ENCODE peak calls at places on chromosome 13, in four cellular contexts. One of them, this sample, is unnamed.
A peak's percentile ranks its signal among the peaks of the same experiment; 100 is the strongest.

GRCh38 chr13:101382086-101382485 is 34.2 kb downstream of the NALCN start:
- DNase-seq in kidney: no peak
- DNase-seq in sigmoid colon: no peak
- DNase-seq in psoas muscle: no peak
- DNase-seq in this sample: no peak

GRCh38 chr13:37621811-37622361 is 23.3 kb upstream of the POSTN start:
- DNase-seq in kidney: no peak
- DNase-seq in sigmoid colon: no peak
- DNase-seq in psoas muscle: no peak
- DNase-seq in this sample: no peak

GRCh38 chr13:99196466-99197256 is 4.0 kb upstream of the UBAC2 start:
- DNase-seq in kidney: no peak
- DNase-seq in sigmoid colon: no peak
- DNase-seq in psoas muscle: no peak
- DNase-seq in this sample: no peak

GRCh38 chr13:40777166-40777956 is 6.4 kb upstream of the MRPS31 start:
- DNase-seq in kidney: no peak
- DNase-seq in sigmoid colon: no peak
- DNase-seq in psoas muscle: no peak
- DNase-seq in this sample: no peak

GRCh38 chr13:49457221-49457620 is 13.1 kb downstream of the SETDB2 start:
- DNase-seq in kidney: peak; percentile 58
- DNase-seq in sigmoid colon: no peak
- DNase-seq in psoas muscle: no peak
- DNase-seq in this sample: no peak

GRCh38 chr13:113952983-113953520 is 20.8 kb downstream of the C13orf46 start:
- DNase-seq in kidney: peak; percentile 69
- DNase-seq in sigmoid colon: no peak
- DNase-seq in psoas muscle: no peak
- DNase-seq in this sample: peak; percentile 42

GRCh38 chr13:50375792-50376191 is 360.5 kb downstream of the KCNRG start:
- DNase-seq in kidney: no peak
- DNase-seq in sigmoid colon: no peak
- DNase-seq in psoas muscle: no peak
- DNase-seq in this sample: no peak

GRCh38 chr13:106619688-106620555 is 52.0 kb upstream of the ARGLU1 start:
- DNase-seq in kidney: no peak
- DNase-seq in sigmoid colon: no peak
- DNase-seq in psoas muscle: no peak
- DNase-seq in this sample: no peak

GRCh38 chr13:105327727-105328126 is 1207.7 kb downstream of the EFNB2 start:
- DNase-seq in kidney: no peak
- DNase-seq in sigmoid colon: no peak
- DNase-seq in psoas muscle: no peak
- DNase-seq in this sample: no peak

GRCh38 chr13:53242015-53242414 is 213.4 kb downstream of the OLFM4 start:
- DNase-seq in kidney: no peak
- DNase-seq in sigmoid colon: no peak
- DNase-seq in psoas muscle: no peak
- DNase-seq in this sample: no peak

GRCh38 chr13:34351134-34351533 is 533.2 kb downstream of the RFC3 start:
- DNase-seq in kidney: no peak
- DNase-seq in sigmoid colon: no peak
- DNase-seq in psoas muscle: no peak
- DNase-seq in this sample: no peak

GRCh38 chr13:59834801-59835200 is 328.9 kb downstream of the DIAPH3 start:
- DNase-seq in kidney: no peak
- DNase-seq in sigmoid colon: no peak
- DNase-seq in psoas muscle: no peak
- DNase-seq in this sample: no peak

GRCh38 chr13:19860884-19861655 is 2.4 kb downstream of the ZMYM5 start:
- DNase-seq in kidney: no peak
- DNase-seq in sigmoid colon: no peak
- DNase-seq in psoas muscle: no peak
- DNase-seq in this sample: no peak

GRCh38 chr13:90014038-90014437 is 1333.4 kb upstream of the MIR17HG start:
- DNase-seq in kidney: no peak
- DNase-seq in sigmoid colon: no peak
- DNase-seq in psoas muscle: no peak
- DNase-seq in this sample: no peak

GRCh38 chr13:42420304-42420703 is 148.4 kb downstream of the AKAP11 start:
- DNase-seq in kidney: no peak
- DNase-seq in sigmoid colon: no peak
- DNase-seq in psoas muscle: no peak
- DNase-seq in this sample: no peak

GRCh38 chr13:46181799-46182490 is at the start of gene LCP1:
- DNase-seq in kidney: no peak
- DNase-seq in sigmoid colon: no peak
- DNase-seq in psoas muscle: no peak
- DNase-seq in this sample: no peak

GRCh38 chr13:95117092-95117491 is 184.2 kb downstream of the ABCC4 start:
- DNase-seq in kidney: no peak
- DNase-seq in sigmoid colon: no peak
- DNase-seq in psoas muscle: no peak
- DNase-seq in this sample: no peak

GRCh38 chr13:20411638-20412342 is 113.9 kb downstream of the CRYL1 start:
- DNase-seq in kidney: no peak
- DNase-seq in sigmoid colon: no peak
- DNase-seq in psoas muscle: no peak
- DNase-seq in this sample: no peak

GRCh38 chr13:111961236-111961635 is 105.7 kb upstream of the SOX1 start:
- DNase-seq in kidney: no peak
- DNase-seq in sigmoid colon: peak; percentile 44
- DNase-seq in psoas muscle: no peak
- DNase-seq in this sample: no peak

GRCh38 chr13:113848431-113849260 is 15.2 kb downstream of the GAS6 start:
- DNase-seq in kidney: peak; percentile 64
- DNase-seq in sigmoid colon: no peak
- DNase-seq in psoas muscle: peak; percentile 34
- DNase-seq in this sample: no peak

GRCh38 chr13:44955421-44955820 is 33.9 kb downstream of the NUFIP1 start:
- DNase-seq in kidney: no peak
- DNase-seq in sigmoid colon: no peak
- DNase-seq in psoas muscle: no peak
- DNase-seq in this sample: peak; percentile 57

GRCh38 chr13:44954210-44954609 is 35.1 kb downstream of the NUFIP1 start:
- DNase-seq in kidney: no peak
- DNase-seq in sigmoid colon: no peak
- DNase-seq in psoas muscle: no peak
- DNase-seq in this sample: no peak

GRCh38 chr13:44952671-44953070 is 36.6 kb downstream of the NUFIP1 start:
- DNase-seq in kidney: no peak
- DNase-seq in sigmoid colon: no peak
- DNase-seq in psoas muscle: no peak
- DNase-seq in this sample: no peak

DNA sequence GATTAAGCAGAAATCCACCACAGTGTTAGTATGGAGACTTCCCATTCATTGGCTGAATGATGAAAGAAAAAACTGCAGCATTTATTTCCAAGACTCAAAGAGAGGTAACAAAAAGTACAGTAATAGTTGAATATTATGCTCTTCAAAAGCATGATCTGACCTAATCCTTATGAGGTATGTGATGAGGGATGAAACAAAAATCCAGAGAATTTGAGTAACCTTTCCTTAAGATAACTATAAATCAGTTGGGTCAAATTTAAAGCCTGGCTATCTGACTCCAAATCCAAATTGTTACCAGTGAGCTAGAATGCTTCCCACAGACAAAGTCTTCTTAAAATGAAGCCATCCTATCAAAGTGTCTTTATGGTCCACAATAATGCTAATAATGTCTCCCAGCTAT is 38.1 kb downstream of the NUFIP1 start:
- DNase-seq in kidney: no peak
- DNase-seq in sigmoid colon: no peak
- DNase-seq in psoas muscle: no peak
- DNase-seq in this sample: no peak
- H3K27ac ChIP-seq in kidney: no peak overlapping the region
- H3K27ac ChIP-seq in sigmoid colon: no peak overlapping the region
- H3K27ac ChIP-seq in psoas muscle: no peak overlapping the region
- H3K27ac ChIP-seq in this sample: no peak overlapping the region

GRCh38 chr13:24861617-24862362 is 97.8 kb downstream of the RNF17 start:
- DNase-seq in kidney: no peak
- DNase-seq in sigmoid colon: no peak
- DNase-seq in psoas muscle: no peak
- DNase-seq in this sample: no peak

GRCh38 chr13:24864579-24864978 is 100.6 kb downstream of the RNF17 start:
- DNase-seq in kidney: no peak
- DNase-seq in sigmoid colon: no peak
- DNase-seq in psoas muscle: no peak
- DNase-seq in this sample: no peak

GRCh38 chr13:24863748-24864540 is 100.0 kb downstream of the RNF17 start:
- DNase-seq in kidney: no peak
- DNase-seq in sigmoid colon: no peak
- DNase-seq in psoas muscle: no peak
- DNase-seq in this sample: no peak

GRCh38 chr13:24866488-24866887 is 102.5 kb downstream of the RNF17 start:
- DNase-seq in kidney: no peak
- DNase-seq in sigmoid colon: no peak
- DNase-seq in psoas muscle: no peak
- DNase-seq in this sample: no peak

GRCh38 chr13:24865158-24865557 is 101.2 kb downstream of the RNF17 start:
- DNase-seq in kidney: no peak
- DNase-seq in sigmoid colon: no peak
- DNase-seq in psoas muscle: no peak
- DNase-seq in this sample: no peak
- TF ChIP-seq CTCF in kidney: no peak
- TF ChIP-seq CTCF in sigmoid colon: no peak
- TF ChIP-seq CTCF in psoas muscle: no peak
- TF ChIP-seq CTCF in this sample: no peak

DNA sequence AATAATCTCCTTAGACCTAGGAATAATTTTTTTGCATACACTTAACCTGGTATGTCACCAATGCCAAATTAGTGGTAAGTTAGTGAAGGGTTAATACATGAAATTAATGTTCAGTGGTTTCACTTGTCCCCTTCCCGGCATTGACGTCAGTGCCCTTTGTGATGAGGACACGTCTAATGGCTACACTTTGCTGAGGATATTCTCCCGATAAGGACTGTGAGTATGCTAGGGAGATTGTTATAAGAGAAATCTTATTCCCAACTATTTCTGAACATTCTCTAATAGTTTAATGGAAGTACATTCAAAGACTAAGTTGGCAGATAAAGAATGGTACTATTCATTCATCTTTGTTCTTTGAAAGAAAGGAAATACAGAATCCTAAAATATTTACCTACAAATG is 102.4 kb downstream of the TNFRSF19 start:
- DNase-seq in kidney: no peak
- DNase-seq in sigmoid colon: no peak
- DNase-seq in psoas muscle: no peak
- DNase-seq in this sample: no peak
- H3K27ac ChIP-seq in kidney: no peak overlapping the region
- H3K27ac ChIP-seq in sigmoid colon: no peak overlapping the region
- H3K27ac ChIP-seq in psoas muscle: no peak overlapping the region
- H3K27ac ChIP-seq in this sample: no peak overlapping the region

GRCh38 chr13:75364131-75364713 is 117.7 kb downstream of the TBC1D4 start:
- DNase-seq in kidney: no peak
- DNase-seq in sigmoid colon: no peak
- DNase-seq in psoas muscle: no peak
- DNase-seq in this sample: no peak
- TF ChIP-seq CTCF in kidney: no peak
- TF ChIP-seq CTCF in sigmoid colon: no peak
- TF ChIP-seq CTCF in psoas muscle: no peak
- TF ChIP-seq CTCF in this sample: no peak

GRCh38 chr13:110478405-110479214 is 82.9 kb downstream of the RAB20 start:
- DNase-seq in kidney: peak; percentile 55
- DNase-seq in sigmoid colon: no peak
- DNase-seq in psoas muscle: no peak
- DNase-seq in this sample: no peak
- H3K27ac ChIP-seq in kidney: no peak overlapping the region
- H3K27ac ChIP-seq in sigmoid colon: peak overlapping the region; percentile 46
- H3K27ac ChIP-seq in psoas muscle: no peak overlapping the region
- H3K27ac ChIP-seq in this sample: no peak overlapping the region

This sample was measured in lower lobe of right lung.